ENCODE peak calls at places on chromosomes 12 and 14, in four cellular contexts. A is T-cell, X is GM12891, H is NCI-H774. G is an unnamed sample.

GRCh38 chr14:58668848-58669480 is 31.2 kb downstream of the DACT1 start:
- DNase-seq in X (no peak), H (no peak), A (no peak), G (no peak)

GRCh38 chr12:124109760-124110159 is 136.7 kb downstream of the ZNF664 start:
- DNase-seq in X (peak), H (no peak), A (no peak), G (no peak)

GRCh38 chr12:95736631-95737030 is 53.9 kb downstream of the NTN4 start:
- DNase-seq in H (no peak), X (no peak), A (no peak), G (no peak)

GRCh38 chr14:68458840-68459469 is 333.9 kb downstream of the ZFP36L1 start:
- DNase-seq in X (no peak), H (no peak), A (no peak), G (no peak)

GRCh38 chr14:22185191-22185590 is 403.8 kb downstream of the DAD1 start:
- DNase-seq in A (no peak), H (no peak), X (no peak), G (no peak)

GRCh38 chr12:123444396-123445026 is 8.0 kb upstream of the RILPL2 start:
- DNase-seq in H (no peak), X (no peak), A (no peak), G (no peak)

GRCh38 chr12:54051916-54052744 is 1.5 kb upstream of the HOXC4 start:
- DNase-seq in H (no peak), A (no peak), X (no peak), G (no peak)

GRCh38 chr12:8742501-8742900 is 44.7 kb downstream of the RIMKLB start:
- DNase-seq in A (no peak), H (no peak), X (no peak), G (no peak)

GRCh38 chr14:101228949-101229541 is 325.5 kb upstream of the RTL1 start:
- DNase-seq in H (no peak), A (no peak), X (no peak), G (no peak)

GRCh38 chr12:40065636-40066035 is 40.2 kb downstream of the SLC2A13 start:
- DNase-seq in H (no peak), X (no peak), A (no peak), G (no peak)

GRCh38 chr14:49612251-49612650 is 8.2 kb downstream of the RPL36AL start:
- DNase-seq in A (no peak), X (no peak), H (no peak), G (no peak)

GRCh38 chr12:121872546-121873223 is 14.0 kb upstream of the HPD start:
- DNase-seq in A (no peak), H (peak), X (no peak), G (no peak)

GRCh38 chr14:69713976-69714716 is 52.8 kb upstream of the SRSF5 start:
- DNase-seq in A (no peak), X (no peak), H (peak), G (no peak)

GRCh38 chr12:72957454-72957853 is 685.3 kb downstream of the TRHDE start:
- DNase-seq in X (no peak), A (no peak), H (no peak), G (no peak)

GRCh38 chr12:13205809-13206559 is 9.5 kb downstream of the EMP1 start:
- DNase-seq in H (no peak), A (no peak), X (no peak), G (no peak)

GRCh38 chr12:15995801-15996200 is 84.7 kb downstream of the DERA start:
- DNase-seq in X (no peak), A (no peak), H (no peak), G (no peak)

GRCh38 chr12:133120385-133121191 is 9.5 kb downstream of the ZNF891 start:
- DNase-seq in H (no peak), X (no peak), A (no peak), G (no peak)

GRCh38 chr14:101556131-101556530 is 5.2 kb upstream of the DIO3 start:
- DNase-seq in H (no peak), A (no peak), X (no peak), G (no peak)

GRCh38 chr12:116937640-116938039 is 26.9 kb downstream of the FBXW8 start:
- DNase-seq in H (no peak), A (no peak), X (no peak), G (no peak)